ENCODE peak calls at places on chromosomes 5 and 9, in ten cellular contexts. L is prostate gland, R is upper lobe of left lung, Q is suprapubic skin, Y is HCT116, M is endothelial cell of umbilical vein, P is Panc1, E is spleen, J is H1, A is GM23338. O is an unnamed sample.

GRCh38 chr9:16869140-16869903 is 1.1 kb downstream of the BNC2 start:
- DNase-seq in A (peak; percentile 69), M (no peak), Q (no peak), Y (no peak), L (no peak), E (no peak), P (no peak), R (no peak), J (no peak), O (no peak)

GRCh38 chr5:143064207-143064606 is 294.0 kb downstream of the ARHGAP26 start:
- DNase-seq in L (no peak), R (no peak), J (no peak), A (no peak), Y (no peak), E (no peak), Q (no peak), P (no peak), M (peak; percentile 48), O (no peak)

GRCh38 chr9:133487331-133487725 is 8.4 kb upstream of the SLC2A6 start:
- DNase-seq in Y (no peak), R (no peak), E (peak; percentile 66), J (no peak), A (no peak), Q (no peak), M (no peak), L (no peak), P (no peak), O (no peak)

GRCh38 chr5:68454766-68455165 is 239.2 kb downstream of the PIK3R1 start:
- DNase-seq in Y (no peak), R (no peak), P (no peak), A (no peak), M (no peak), J (no peak), E (no peak), Q (no peak), L (no peak), O (no peak)

GRCh38 chr9:19577411-19577810 is 168.6 kb downstream of the ACER2 start:
- DNase-seq in Y (no peak), R (no peak), M (no peak), Q (no peak), P (no peak), E (no peak), L (no peak), A (no peak), J (no peak), O (no peak)

GRCh38 chr5:10689391-10690081 is 71.5 kb downstream of the DAP start:
- DNase-seq in Q (peak; percentile 63), R (peak; percentile 36), P (no peak), Y (no peak), E (no peak), J (no peak), L (no peak), A (peak; percentile 86), M (peak; percentile 35), O (no peak)

GRCh38 chr5:102823441-102823874 is 68.4 kb downstream of the PAM start:
- DNase-seq in J (no peak), M (peak; percentile 71), L (no peak), E (no peak), P (no peak), Y (peak; percentile 13), Q (no peak), A (no peak), R (no peak), O (no peak)

GRCh38 chr9:107487521-107488399 is 1.8 kb downstream of the KLF4 start:
- DNase-seq in M (peak; percentile 72), P (no peak), Y (no peak), A (peak; percentile 87), R (peak; percentile 93), Q (peak; percentile 83), E (peak; percentile 87), J (peak; percentile 47), L (peak; percentile 61), O (no peak)

GRCh38 chr5:180908998-180909731 is 10.2 kb downstream of the BTNL8 start:
- DNase-seq in A (peak; percentile 22), Y (no peak), R (no peak), J (no peak), E (no peak), M (no peak), P (no peak), L (no peak), Q (no peak), O (no peak)

GRCh38 chr5:80739057-80739456 is 84.3 kb upstream of the DHFR start:
- DNase-seq in Q (no peak), E (no peak), P (no peak), A (no peak), R (no peak), Y (no peak), M (no peak), L (no peak), J (no peak), O (no peak)

GRCh38 chr5:80739487-80739886 is 84.7 kb upstream of the DHFR start:
- DNase-seq in E (no peak), M (no peak), R (no peak), P (no peak), Y (no peak), J (no peak), L (no peak), Q (no peak), A (no peak), O (no peak)

GRCh38 chr5:80738466-80738865 is 83.7 kb upstream of the DHFR start:
- DNase-seq in R (no peak), E (no peak), M (no peak), Q (no peak), J (no peak), L (no peak), P (no peak), A (no peak), Y (no peak), O (no peak)

GRCh38 chr5:80741015-80741414 is 86.2 kb upstream of the DHFR start:
- DNase-seq in R (no peak), Q (no peak), Y (no peak), A (no peak), M (no peak), J (no peak), P (no peak), E (no peak), L (no peak), O (no peak)

DNA sequence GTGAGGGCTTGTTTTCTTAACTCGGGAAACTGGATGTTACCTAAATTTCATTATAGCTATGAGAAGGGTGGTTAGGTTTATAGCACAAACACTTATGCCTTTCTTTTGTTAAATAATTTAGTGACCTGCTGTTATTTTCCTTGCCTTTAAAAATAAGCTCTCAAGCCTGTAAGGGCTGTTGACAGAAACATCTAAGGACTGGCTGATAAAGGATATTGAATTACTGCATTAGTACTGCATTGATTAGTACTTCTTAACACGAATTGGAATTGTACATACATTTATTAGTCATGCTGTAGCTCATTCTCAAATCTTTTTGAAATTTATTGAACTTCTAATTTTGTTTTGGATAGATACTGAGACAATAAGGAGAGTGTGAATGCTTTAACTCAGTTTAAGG is 85.1 kb upstream of the DHFR start:
- DNase-seq in J (no peak), Q (no peak), M (no peak), A (no peak), R (no peak), E (no peak), Y (no peak), L (no peak), P (no peak), O (no peak)
- TF ChIP-seq CTCF in J (no peak), Q (no peak), M (no peak), A (no peak), R (no peak), E (no peak), Y (no peak), L (no peak), P (no peak), O (no peak)

GRCh38 chr5:94967525-94967924 is 317.4 kb downstream of the MCTP1 start:
- DNase-seq in A (no peak), M (no peak), E (no peak), J (no peak), Q (no peak), R (no peak), L (no peak), Y (no peak), P (no peak), O (no peak)

GRCh38 chr5:94972268-94972667 is 312.6 kb downstream of the MCTP1 start:
- DNase-seq in Q (no peak), R (no peak), L (no peak), E (no peak), P (no peak), J (no peak), M (no peak), A (no peak), Y (no peak), O (no peak)

GRCh38 chr5:94968507-94969095 is 316.3 kb downstream of the MCTP1 start:
- DNase-seq in R (no peak), Y (peak; percentile 69), E (no peak), A (peak; percentile 88), M (peak; percentile 77), L (peak; percentile 15), J (no peak), Q (no peak), P (peak; percentile 33), O (no peak)

DNA sequence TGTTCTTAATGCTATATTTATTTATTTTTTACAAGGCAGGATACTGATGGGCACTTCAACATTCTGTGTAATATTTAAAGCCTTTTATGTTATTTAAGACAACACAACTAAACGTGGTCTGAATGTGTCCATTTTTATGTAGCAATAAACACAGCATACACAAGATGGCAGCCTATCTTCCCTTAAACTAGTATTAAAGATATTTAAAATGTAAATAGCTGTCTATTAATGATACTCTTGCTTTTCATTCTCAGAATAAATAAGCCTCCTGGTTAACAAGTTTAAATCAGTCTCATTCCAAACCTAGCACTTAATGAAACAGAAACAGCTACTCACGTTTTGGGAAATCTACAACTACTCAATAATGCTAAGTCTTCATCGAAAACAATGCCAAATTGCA is 315.7 kb downstream of the MCTP1 start:
- DNase-seq in A (peak; percentile 13), L (no peak), Q (no peak), R (no peak), J (no peak), P (peak; percentile 12), Y (peak; percentile 28), E (no peak), M (peak; percentile 62), O (no peak)
- H3K4me1 ChIP-seq in A (no peaks in the 10 kb centered on the region), L (no peaks in the 10 kb centered on the region), Q (no peaks in the 10 kb centered on the region), R (no peaks in the 10 kb centered on the region), J (no peaks in the 10 kb centered on the region), P (no peaks in the 10 kb centered on the region), Y (no peaks in the 10 kb centered on the region), E (no peaks in the 10 kb centered on the region), M (peaks cover 7% of the 10 kb centered on the region), O (no peaks in the 10 kb centered on the region)

GRCh38 chr9:72586388-72587160 is 65.2 kb downstream of the TMC1 start:
- DNase-seq in Y (no peak), A (no peak), Q (no peak), P (no peak), R (no peak), L (no peak), M (peak; percentile 42), E (no peak), J (no peak), O (peak; percentile 87)
- TF ChIP-seq POLR2AphosphoS5 in Y (peak; percentile 33), A (no peak), Q (no peak), P (no peak), R (peak; percentile 91), L (peak; percentile 8), M (no peak), E (no peak), J (no peak), O (no peak)

DNA sequence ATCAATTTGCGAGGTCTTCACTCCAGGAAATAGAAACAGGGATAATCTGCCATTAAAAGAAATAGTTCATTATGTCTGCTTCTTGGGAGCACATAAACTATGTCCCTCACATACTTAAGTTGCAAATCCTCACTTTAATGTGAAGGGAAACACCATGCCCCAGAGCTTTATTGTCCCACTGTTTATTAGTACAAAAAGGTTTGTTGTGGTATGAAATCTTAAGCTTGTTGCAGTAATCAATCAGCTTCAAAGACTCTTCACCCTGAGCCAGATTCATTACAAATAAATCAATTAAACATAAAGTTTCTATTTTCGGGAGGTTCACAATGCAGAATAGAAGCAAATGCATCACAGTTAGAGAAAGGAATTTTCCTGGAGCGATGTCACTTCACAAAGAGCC is 343.3 kb upstream of the ISL1 start:
- DNase-seq in Y (no peak), E (no peak), Q (no peak), M (no peak), J (no peak), A (no peak), R (no peak), P (no peak), L (no peak), O (no peak)
- TF ChIP-seq CTCF in Y (no peak), E (no peak), Q (no peak), M (no peak), J (no peak), A (no peak), R (no peak), P (no peak), L (no peak), O (no peak)

O was measured in vagina.